ENCODE peak calls at places on chromosomes 2 and 18, in nine cellular contexts. H, I, J, K, D, L, X, Y and F are unnamed samples.

GRCh38 chr2:207163053-207163814 is 2.5 kb downstream of the KLF7 start:
- DNase-seq in Y (peak; percentile 81), L (peak; percentile 36), I (no peak), K (no peak), X (peak; percentile 96), J (peak; percentile 95), D (no peak), H (peak; percentile 91), F (peak; percentile 72)

GRCh38 chr2:231781798-231782726 is 980 bp upstream of the PDE6D start:
- DNase-seq in I (no peak), Y (peak; percentile 29), J (peak; percentile 57), D (no peak), X (peak; percentile 64), K (no peak), L (peak; percentile 29), H (peak; percentile 66), F (no peak)

GRCh38 chr2:174492963-174493431 is 6.2 kb upstream of the GPR155 start:
- DNase-seq in J (no peak), X (no peak), L (no peak), K (no peak), I (no peak), Y (no peak), D (no peak), H (peak; percentile 4), F (no peak)

GRCh38 chr2:166384774-166385173 is 9.0 kb upstream of the SCN9A start:
- DNase-seq in J (peak; percentile 51), X (peak; percentile 23), Y (no peak), K (no peak), D (no peak), L (peak; percentile 53), H (peak; percentile 65), I (no peak), F (no peak)

GRCh38 chr2:120316528-120317179 is 29.3 kb upstream of the INHBB start:
- DNase-seq in L (no peak), X (no peak), Y (no peak), K (no peak), D (no peak), H (no peak), J (no peak), I (peak; percentile 28), F (no peak)

GRCh38 chr2:144137705-144138428 is 382.1 kb downstream of the ZEB2 start:
- DNase-seq in X (peak; percentile 73), L (no peak), I (no peak), D (no peak), H (no peak), K (no peak), J (peak; percentile 11), Y (peak; percentile 79), F (peak; percentile 10)

GRCh38 chr2:223222397-223222796 is 170.4 kb downstream of the KCNE4 start:
- DNase-seq in H (no peak), L (no peak), J (peak; percentile 60), Y (peak; percentile 25), K (no peak), I (no peak), X (peak; percentile 52), D (no peak), F (no peak)

GRCh38 chr2:149679286-149679685 is 91.7 kb upstream of the MMADHC start:
- DNase-seq in K (no peak), X (peak; percentile 60), L (no peak), Y (peak; percentile 34), D (no peak), H (peak; percentile 68), I (no peak), J (peak; percentile 44), F (peak; percentile 48)

GRCh38 chr18:23135679-23136325 is 517 bp downstream of the CABLES1 start:
- DNase-seq in X (peak; percentile 52), J (no peak), K (no peak), I (peak; percentile 61), L (peak; percentile 45), D (no peak), Y (no peak), H (no peak), F (no peak)

GRCh38 chr18:13606589-13607254 is 119.6 kb downstream of the FAM210A start:
- DNase-seq in H (no peak), X (no peak), K (no peak), J (no peak), D (no peak), I (no peak), L (no peak), Y (no peak), F (no peak)

GRCh38 chr2:74089816-74090745 is 57.6 kb downstream of the BOLA3 start:
- DNase-seq in K (no peak), L (no peak), D (no peak), Y (no peak), I (no peak), H (no peak), J (no peak), X (no peak), F (no peak)

GRCh38 chr18:32271649-32272324 is 81.9 kb downstream of the MEP1B start:
- DNase-seq in D (no peak), Y (no peak), H (peak; percentile 72), L (peak; percentile 83), X (peak; percentile 46), K (no peak), I (no peak), J (peak; percentile 56), F (peak; percentile 20)

GRCh38 chr2:119659601-119660342 is 19.2 kb upstream of the TMEM177 start:
- DNase-seq in J (peak; percentile 54), I (no peak), L (peak; percentile 76), X (no peak), H (peak; percentile 69), K (no peak), Y (peak; percentile 40), D (no peak), F (no peak)

GRCh38 chr2:6880200-6880733 is 2.7 kb downstream of the RSAD2 start:
- DNase-seq in I (no peak), Y (no peak), D (no peak), L (no peak), H (no peak), X (peak; percentile 6), K (no peak), J (no peak), F (no peak)

GRCh38 chr18:9048808-9049494 is 53.5 kb upstream of the NDUFV2 start:
- DNase-seq in K (no peak), Y (no peak), D (no peak), I (no peak), L (no peak), X (peak; percentile 56), J (peak; percentile 80), H (peak; percentile 69), F (no peak)

GRCh38 chr2:33411765-33412164 is 64.7 kb upstream of the RASGRP3 start:
- DNase-seq in Y (peak; percentile 83), L (no peak), D (no peak), J (peak; percentile 40), X (peak; percentile 62), H (peak; percentile 37), I (no peak), K (no peak), F (no peak)

GRCh38 chr2:96107883-96108551 is 8.4 kb downstream of the ADRA2B start:
- DNase-seq in J (no peak), H (no peak), I (peak; percentile 23), K (peak; percentile 13), X (no peak), L (peak; percentile 49), D (no peak), Y (no peak), F (no peak)

GRCh38 chr18:54679318-54680149 is 88.5 kb downstream of the DYNAP start:
- DNase-seq in Y (peak; percentile 83), J (peak; percentile 89), L (peak; percentile 69), I (no peak), D (no peak), X (peak; percentile 78), H (peak; percentile 91), K (no peak), F (peak; percentile 62)

GRCh38 chr2:39996653-39997080 is 217.6 kb upstream of the THUMPD2 start:
- DNase-seq in X (peak; percentile 99), Y (peak; percentile 88), I (no peak), H (peak; percentile 89), D (no peak), L (no peak), K (no peak), J (peak; percentile 84), F (peak; percentile 85)

DNA sequence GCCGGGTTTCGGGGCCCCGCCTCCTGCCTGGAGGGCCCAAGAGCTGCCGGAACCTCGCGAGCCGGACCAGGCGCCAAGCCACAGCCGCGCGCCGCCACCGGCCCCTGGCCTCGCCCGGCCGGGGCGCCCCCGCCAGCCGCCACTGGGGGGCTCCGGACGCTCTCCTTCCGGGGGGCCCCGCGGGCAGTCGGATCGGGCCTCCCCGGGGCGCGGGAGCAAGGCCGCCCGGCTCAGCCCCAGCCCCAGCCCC is 17.4 kb upstream of the HAAO start:
- DNase-seq in Y (peak; percentile 76), H (peak; percentile 79), J (no peak), D (peak; percentile 95), I (peak; percentile 92), K (peak; percentile 91), L (peak; percentile 90), X (peak; percentile 79), F (no peak)
- TF ChIP-seq CTCF in Y (no peak), H (no peak), J (no peak), D (no peak), I (peak; percentile 48), K (no peak), L (no peak), X (no peak), F (peak; percentile 2)

DNA sequence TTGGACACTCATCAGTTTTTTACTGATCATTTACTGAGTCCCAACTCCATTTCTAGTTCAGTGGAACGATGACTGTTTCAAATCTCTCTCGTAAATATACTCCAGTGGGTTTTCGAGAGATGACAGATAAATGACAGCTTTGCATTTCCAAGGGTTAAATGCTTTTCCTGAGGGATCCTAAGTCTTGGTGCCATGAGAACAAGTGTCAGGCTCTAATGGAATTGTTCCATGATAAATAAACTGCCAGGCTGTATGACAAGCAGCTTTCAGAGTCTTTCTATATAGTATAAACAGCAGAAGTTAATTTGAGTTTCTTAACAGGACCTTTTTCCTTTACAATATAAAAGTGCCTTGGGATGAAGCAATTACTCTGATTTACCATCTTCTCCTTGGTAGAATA is 124.1 kb downstream of the AFF3 start:
- DNase-seq in Y (no peak), L (no peak), X (no peak), H (no peak), I (no peak), K (no peak), D (no peak), J (no peak), F (no peak)
- H3K4me3 ChIP-seq in Y (no peak overlapping the region), L (no peak overlapping the region), X (no peak overlapping the region), H (no peak overlapping the region), I (no peak overlapping the region), K (no peak overlapping the region), D (no peak overlapping the region), J (no peak overlapping the region), F (no peak overlapping the region)

GRCh38 chr2:50492452-50492851 is 539.5 kb downstream of the NRXN1 start:
- DNase-seq in I (no peak), X (peak; percentile 42), K (no peak), D (peak; percentile 56), L (peak; percentile 83), J (peak; percentile 54), H (peak; percentile 65), Y (peak; percentile 29), F (peak; percentile 1)
- TF ChIP-seq CTCF in I (peak; percentile 67), X (peak; percentile 67), K (peak; percentile 58), D (no peak), L (peak; percentile 73), J (peak; percentile 73), H (peak; percentile 76), Y (peak; percentile 75), F (peak; percentile 61)

GRCh38 chr2:12033494-12033893 is 287.1 kb downstream of the LPIN1 start:
- DNase-seq in K (no peak), L (no peak), H (no peak), J (no peak), X (no peak), I (no peak), D (no peak), Y (no peak), F (no peak)
- H3K4me3 ChIP-seq in K (no peak overlapping the region), L (no peak overlapping the region), H (no peak overlapping the region), J (no peak overlapping the region), X (no peak overlapping the region), I (no peak overlapping the region), D (no peak overlapping the region), Y (no peak overlapping the region), F (no peak overlapping the region)